ENCODE peak calls at places on chromosomes 7 and 10, in ten cellular contexts. N, U, W, T, O, J, A, K, I and D are unnamed samples.

GRCh38 chr7:139016931-139017511 is 18.8 kb downstream of the ZC3HAV1L start:
- DNase-seq in N (peak; percentile 38), U (peak; percentile 66), W (peak; percentile 17), T (peak; percentile 64), O (peak; percentile 66), J (peak; percentile 45), A (no peak), K (peak; percentile 31), I (peak; percentile 72), D (no peak)

GRCh38 chr7:155002411-155003214 is at the start of gene PAXIP1:
- DNase-seq in N (peak; percentile 31), U (no peak), W (peak; percentile 86), T (peak; percentile 46), O (peak; percentile 76), J (no peak), A (no peak), K (peak; percentile 50), I (peak; percentile 44), D (no peak)

GRCh38 chr7:30970594-30971094 is 6.9 kb downstream of the GHRHR start:
- DNase-seq in N (no peak), U (no peak), W (no peak), T (peak; percentile 39), O (peak; percentile 9), J (peak; percentile 23), A (peak; percentile 60), K (no peak), I (no peak), D (peak; percentile 35)

GRCh38 chr7:55244346-55244745 is 120.8 kb upstream of the LANCL2 start:
- DNase-seq in N (no peak), U (no peak), W (no peak), T (no peak), O (no peak), J (no peak), A (no peak), K (no peak), I (no peak), D (no peak)

GRCh38 chr10:107650939-107651338 is 486.4 kb upstream of the SORCS1 start:
- DNase-seq in N (no peak), U (no peak), W (no peak), T (no peak), O (no peak), J (no peak), A (no peak), K (no peak), I (no peak), D (no peak)

GRCh38 chr10:84173543-84173942 is at the start of gene GPR15LG:
- DNase-seq in N (no peak), U (no peak), W (no peak), T (no peak), O (no peak), J (peak; percentile 4), A (peak; percentile 39), K (no peak), I (no peak), D (no peak)

GRCh38 chr10:25506821-25507335 is 332.1 kb downstream of the GPR158 start:
- DNase-seq in N (no peak), U (no peak), W (no peak), T (no peak), O (no peak), J (no peak), A (no peak), K (no peak), I (no peak), D (no peak)

GRCh38 chr7:144720139-144720538 is 115.7 kb downstream of the TPK1 start:
- DNase-seq in N (no peak), U (no peak), W (no peak), T (no peak), O (no peak), J (no peak), A (no peak), K (no peak), I (no peak), D (no peak)

GRCh38 chr10:3868274-3868669 is 83.3 kb upstream of the KLF6 start:
- DNase-seq in N (no peak), U (no peak), W (no peak), T (peak; percentile 61), O (no peak), J (no peak), A (no peak), K (no peak), I (no peak), D (no peak)

GRCh38 chr7:29254663-29255062 is 60.1 kb downstream of the CHN2 start:
- DNase-seq in N (no peak), U (no peak), W (no peak), T (no peak), O (no peak), J (no peak), A (no peak), K (no peak), I (no peak), D (no peak)

GRCh38 chr7:47256016-47256415 is 325.9 kb downstream of the TNS3 start:
- DNase-seq in N (no peak), U (no peak), W (no peak), T (no peak), O (no peak), J (no peak), A (no peak), K (no peak), I (no peak), D (no peak)

GRCh38 chr7:108406474-108406873 is 49.8 kb downstream of the NRCAM start:
- DNase-seq in N (no peak), U (no peak), W (no peak), T (peak; percentile 27), O (no peak), J (no peak), A (no peak), K (no peak), I (no peak), D (no peak)

GRCh38 chr10:2137549-2138174 is 400.3 kb upstream of the ADARB2 start:
- DNase-seq in N (no peak), U (no peak), W (no peak), T (peak; percentile 28), O (peak; percentile 50), J (no peak), A (no peak), K (no peak), I (no peak), D (no peak)

GRCh38 chr10:118808601-118809371 is 54.0 kb upstream of the CACUL1 start:
- DNase-seq in N (no peak), U (no peak), W (no peak), T (no peak), O (no peak), J (no peak), A (peak; percentile 62), K (no peak), I (no peak), D (no peak)

GRCh38 chr10:24047201-24047600 is 161.7 kb upstream of the KIAA1217 start:
- DNase-seq in N (no peak), U (no peak), W (no peak), T (no peak), O (no peak), J (no peak), A (no peak), K (no peak), I (no peak), D (no peak)

GRCh38 chr7:50358306-50358705 is 53.8 kb downstream of the IKZF1 start:
- DNase-seq in N (no peak), U (no peak), W (no peak), T (no peak), O (no peak), J (no peak), A (no peak), K (no peak), I (no peak), D (no peak)

GRCh38 chr10:24307173-24307572 is 98.2 kb downstream of the KIAA1217 start:
- DNase-seq in N (no peak), U (no peak), W (no peak), T (no peak), O (no peak), J (no peak), A (no peak), K (no peak), I (no peak), D (no peak)